ENCODE peak calls at places on chromosomes 2 and 18, in eight cellular contexts. Y is ACHN; O is body of pancreas; W is esophagus squamous epithelium; H is activated CD4-positive, alpha-beta T cell treated with anti-CD3 and anti-CD28 coated beads, Interleukin-2, amount 50 U/mL, for 4 hours; X is pons; U is NCI-H1105 treated with DMSO at 0.1 percent for 48 hours; G is NCI-H1417 treated with DMSO at 0.1 percent for 48 hours. D is an unnamed sample.

GRCh38 chr2:177030391-177031000 is 182.1 kb upstream of the HNRNPA3 start:
- DNase-seq in Y (no peak), O (no peak), W (no peak), H (no peak), X (peak; percentile 65), U (peak; percentile 48), G (no peak), D (no peak)

GRCh38 chr2:212711851-212712250 is 173.2 kb upstream of the ERBB4 start:
- DNase-seq in Y (no peak), O (no peak), W (no peak), H (no peak), X (peak; percentile 23), U (no peak), G (no peak), D (no peak)

GRCh38 chr2:20589975-20590703 is 60.8 kb downstream of the HS1BP3 start:
- DNase-seq in Y (no peak), O (peak; percentile 9), W (no peak), H (no peak), X (no peak), U (no peak), G (no peak), D (no peak)

GRCh38 chr2:194745532-194746146 is 911.4 kb upstream of the SLC39A10 start:
- DNase-seq in Y (peak; percentile 56), O (no peak), W (no peak), H (no peak), X (peak; percentile 31), U (no peak), G (no peak), D (no peak)

GRCh38 chr2:84781942-84782716 is 98.8 kb downstream of the TRABD2A start:
- DNase-seq in Y (no peak), O (no peak), W (no peak), H (peak; percentile 67), X (no peak), U (no peak), G (no peak), D (no peak)

GRCh38 chr2:11303290-11304013 is 41.0 kb downstream of the ROCK2 start:
- DNase-seq in Y (no peak), O (no peak), W (no peak), H (no peak), X (no peak), U (no peak), G (no peak), D (no peak)

GRCh38 chr18:7174359-7175107 is 56.4 kb upstream of the LRRC30 start:
- DNase-seq in Y (peak; percentile 12), O (peak; percentile 44), W (no peak), H (no peak), X (peak; percentile 28), U (no peak), G (no peak), D (no peak)

GRCh38 chr18:24659837-24660720 is 199.6 kb downstream of the HRH4 start:
- DNase-seq in Y (no peak), O (peak; percentile 12), W (no peak), H (no peak), X (no peak), U (peak; percentile 6), G (peak; percentile 7), D (no peak)